ENCODE peak calls at places on chromosomes 2 and 18, in seven cellular contexts. One of them, this sample, is unnamed.

GRCh38 chr2:205585451-205586045 is 96.8 kb upstream of the NRP2 start:
- DNase-seq in effector CD4-positive, alpha-beta T cell: no peak
- DNase-seq in GM12864: no peak
- DNase-seq in ELR: no peak
- DNase-seq in A549: no peak
- DNase-seq in Daoy: no peak
- DNase-seq in mucosa of gallbladder: no peak
- DNase-seq in this sample: no peak

GRCh38 chr2:102768892-102769291 is 7.1 kb downstream of the TMEM182 start:
- DNase-seq in GM12864: no peak
- DNase-seq in Daoy: no peak
- DNase-seq in effector CD4-positive, alpha-beta T cell: no peak
- DNase-seq in mucosa of gallbladder: no peak
- DNase-seq in A549: no peak
- DNase-seq in ELR: no peak
- DNase-seq in this sample: no peak

GRCh38 chr2:200414367-200414766 is 95.5 kb downstream of the KCTD18 start:
- DNase-seq in ELR: no peak
- DNase-seq in mucosa of gallbladder: no peak
- DNase-seq in GM12864: no peak
- DNase-seq in effector CD4-positive, alpha-beta T cell: no peak
- DNase-seq in Daoy: no peak
- DNase-seq in A549: no peak
- DNase-seq in this sample: no peak

GRCh38 chr18:79533591-79533990 is 137.9 kb downstream of the NFATC1 start:
- DNase-seq in effector CD4-positive, alpha-beta T cell: no peak
- DNase-seq in ELR: no peak
- DNase-seq in A549: no peak
- DNase-seq in GM12864: no peak
- DNase-seq in mucosa of gallbladder: no peak
- DNase-seq in Daoy: no peak
- DNase-seq in this sample: no peak

GRCh38 chr2:2291500-2292260 is 39.4 kb downstream of the MYT1L start:
- DNase-seq in mucosa of gallbladder: no peak
- DNase-seq in Daoy: peak
- DNase-seq in effector CD4-positive, alpha-beta T cell: no peak
- DNase-seq in A549: peak
- DNase-seq in GM12864: no peak
- DNase-seq in ELR: no peak
- DNase-seq in this sample: no peak

GRCh38 chr2:220815698-220816097 is 756.4 kb downstream of the EPHA4 start:
- DNase-seq in ELR: no peak
- DNase-seq in effector CD4-positive, alpha-beta T cell: no peak
- DNase-seq in GM12864: no peak
- DNase-seq in A549: no peak
- DNase-seq in mucosa of gallbladder: no peak
- DNase-seq in Daoy: no peak
- DNase-seq in this sample: no peak

GRCh38 chr2:63696496-63696895 is 107.7 kb downstream of the MDH1 start:
- DNase-seq in mucosa of gallbladder: no peak
- DNase-seq in ELR: peak
- DNase-seq in effector CD4-positive, alpha-beta T cell: no peak
- DNase-seq in GM12864: no peak
- DNase-seq in A549: no peak
- DNase-seq in Daoy: no peak
- DNase-seq in this sample: no peak

GRCh38 chr2:202883987-202884675 is 12.6 kb upstream of the ICA1L start:
- DNase-seq in effector CD4-positive, alpha-beta T cell: no peak
- DNase-seq in mucosa of gallbladder: no peak
- DNase-seq in Daoy: no peak
- DNase-seq in ELR: peak
- DNase-seq in GM12864: no peak
- DNase-seq in A549: peak
- DNase-seq in this sample: peak

GRCh38 chr2:3692375-3692774 is 11.0 kb upstream of the DCDC2C start:
- DNase-seq in ELR: peak
- DNase-seq in GM12864: no peak
- DNase-seq in mucosa of gallbladder: no peak
- DNase-seq in Daoy: peak
- DNase-seq in effector CD4-positive, alpha-beta T cell: no peak
- DNase-seq in A549: peak
- DNase-seq in this sample: no peak

GRCh38 chr2:222563319-222563718 is 92.6 kb downstream of the FARSB start:
- DNase-seq in mucosa of gallbladder: no peak
- DNase-seq in A549: no peak
- DNase-seq in ELR: no peak
- DNase-seq in GM12864: no peak
- DNase-seq in effector CD4-positive, alpha-beta T cell: no peak
- DNase-seq in Daoy: no peak
- DNase-seq in this sample: no peak

GRCh38 chr2:166167451-166167850 is 39.6 kb upstream of the SCN1A start:
- DNase-seq in GM12864: no peak
- DNase-seq in ELR: no peak
- DNase-seq in A549: no peak
- DNase-seq in Daoy: peak
- DNase-seq in effector CD4-positive, alpha-beta T cell: no peak
- DNase-seq in mucosa of gallbladder: no peak
- DNase-seq in this sample: no peak

GRCh38 chr2:130261970-130262760 is 63.9 kb upstream of the TUBA3E start:
- DNase-seq in GM12864: no peak
- DNase-seq in effector CD4-positive, alpha-beta T cell: no peak
- DNase-seq in ELR: peak
- DNase-seq in mucosa of gallbladder: no peak
- DNase-seq in Daoy: peak
- DNase-seq in A549: no peak
- DNase-seq in this sample: no peak

GRCh38 chr2:215548714-215549113 is 112.8 kb upstream of the FN1 start:
- DNase-seq in mucosa of gallbladder: no peak
- DNase-seq in GM12864: no peak
- DNase-seq in A549: no peak
- DNase-seq in ELR: peak
- DNase-seq in Daoy: peak
- DNase-seq in effector CD4-positive, alpha-beta T cell: no peak
- DNase-seq in this sample: peak

GRCh38 chr2:21002814-21003192 is 41.1 kb downstream of the APOB start:
- DNase-seq in effector CD4-positive, alpha-beta T cell: no peak
- DNase-seq in ELR: no peak
- DNase-seq in GM12864: no peak
- DNase-seq in Daoy: no peak
- DNase-seq in mucosa of gallbladder: no peak
- DNase-seq in A549: no peak
- DNase-seq in this sample: no peak

GRCh38 chr18:59566507-59566906 is 130.7 kb downstream of the CCBE1 start:
- DNase-seq in effector CD4-positive, alpha-beta T cell: no peak
- DNase-seq in Daoy: no peak
- DNase-seq in GM12864: no peak
- DNase-seq in mucosa of gallbladder: peak
- DNase-seq in ELR: no peak
- DNase-seq in A549: no peak
- DNase-seq in this sample: peak

GRCh38 chr2:218387369-218388194 is 5.5 kb downstream of the SLC11A1 start:
- DNase-seq in GM12864: no peak
- DNase-seq in ELR: peak
- DNase-seq in A549: peak
- DNase-seq in effector CD4-positive, alpha-beta T cell: no peak
- DNase-seq in Daoy: no peak
- DNase-seq in mucosa of gallbladder: peak
- DNase-seq in this sample: peak

GRCh38 chr2:113282747-113283533 is 4.2 kb upstream of the PAX8 start:
- DNase-seq in mucosa of gallbladder: peak
- DNase-seq in A549: peak
- DNase-seq in ELR: peak
- DNase-seq in GM12864: no peak
- DNase-seq in effector CD4-positive, alpha-beta T cell: no peak
- DNase-seq in Daoy: peak
- DNase-seq in this sample: peak

GRCh38 chr2:122531803-122532344 is 776.4 kb downstream of the TSN start:
- DNase-seq in mucosa of gallbladder: no peak
- DNase-seq in Daoy: peak
- DNase-seq in GM12864: no peak
- DNase-seq in ELR: peak
- DNase-seq in effector CD4-positive, alpha-beta T cell: no peak
- DNase-seq in A549: no peak
- DNase-seq in this sample: no peak

GRCh38 chr2:226766352-226767055 is 33.1 kb downstream of the IRS1 start:
- DNase-seq in Daoy: no peak
- DNase-seq in GM12864: no peak
- DNase-seq in ELR: peak
- DNase-seq in effector CD4-positive, alpha-beta T cell: no peak
- DNase-seq in A549: no peak
- DNase-seq in mucosa of gallbladder: no peak
- DNase-seq in this sample: peak

GRCh38 chr2:115574667-115575066 is 1132.2 kb downstream of the DPP10 start:
- DNase-seq in A549: no peak
- DNase-seq in mucosa of gallbladder: no peak
- DNase-seq in ELR: no peak
- DNase-seq in GM12864: no peak
- DNase-seq in Daoy: no peak
- DNase-seq in effector CD4-positive, alpha-beta T cell: no peak
- DNase-seq in this sample: no peak

GRCh38 chr2:187527262-187527661 is 27.0 kb downstream of the TFPI start:
- DNase-seq in A549: peak
- DNase-seq in effector CD4-positive, alpha-beta T cell: no peak
- DNase-seq in mucosa of gallbladder: no peak
- DNase-seq in Daoy: peak
- DNase-seq in ELR: no peak
- DNase-seq in GM12864: no peak
- DNase-seq in this sample: no peak

GRCh38 chr2:70248810-70249438 is 496 bp upstream of the TIA1 start:
- DNase-seq in Daoy: no peak
- DNase-seq in GM12864: no peak
- DNase-seq in effector CD4-positive, alpha-beta T cell: peak
- DNase-seq in ELR: no peak
- DNase-seq in A549: peak
- DNase-seq in mucosa of gallbladder: peak
- DNase-seq in this sample: no peak

GRCh38 chr2:82023710-82024109 is 1719.2 kb upstream of the LRRTM1 start:
- DNase-seq in Daoy: no peak
- DNase-seq in ELR: no peak
- DNase-seq in mucosa of gallbladder: no peak
- DNase-seq in GM12864: no peak
- DNase-seq in effector CD4-positive, alpha-beta T cell: no peak
- DNase-seq in A549: no peak
- DNase-seq in this sample: no peak

GRCh38 chr2:149994057-149994728 is 406.6 kb upstream of the MMADHC start:
- DNase-seq in Daoy: peak
- DNase-seq in effector CD4-positive, alpha-beta T cell: no peak
- DNase-seq in A549: peak
- DNase-seq in ELR: peak
- DNase-seq in GM12864: no peak
- DNase-seq in mucosa of gallbladder: no peak
- DNase-seq in this sample: peak

GRCh38 chr18:8051388-8051787 is 484.3 kb downstream of the PTPRM start:
- DNase-seq in mucosa of gallbladder: no peak
- DNase-seq in effector CD4-positive, alpha-beta T cell: no peak
- DNase-seq in ELR: no peak
- DNase-seq in Daoy: no peak
- DNase-seq in A549: no peak
- DNase-seq in GM12864: no peak
- DNase-seq in this sample: no peak

GRCh38 chr2:237693281-237694039 is 66.1 kb downstream of the LRRFIP1 start:
- DNase-seq in effector CD4-positive, alpha-beta T cell: peak
- DNase-seq in A549: peak
- DNase-seq in Daoy: peak
- DNase-seq in ELR: peak
- DNase-seq in mucosa of gallbladder: no peak
- DNase-seq in GM12864: no peak
- DNase-seq in this sample: peak